ENCODE peak calls at places on chromosomes 11 and 22, in ten cellular contexts. One of them, this sample, is unnamed.

GRCh38 chr11:5679811-5680210 is 5.1 kb downstream of the TRIM5 start:
- DNase-seq in EH: peak; percentile 4
- DNase-seq in mucosa of gallbladder: no peak
- DNase-seq in memory B cell: no peak
- DNase-seq in cardiac muscle cell: no peak
- DNase-seq in heart right ventricle: no peak
- DNase-seq in A549: no peak
- DNase-seq in activated CD4-positive, alpha-beta T cell treated with anti-CD3 and anti-CD28 coated beads for 24 hours: no peak
- DNase-seq in NCI-H2081: no peak
- DNase-seq in astrocyte: peak; percentile 8
- DNase-seq in this sample: no peak

GRCh38 chr11:1548221-1549070 is 23.6 kb downstream of the DUSP8 start:
- DNase-seq in memory B cell: no peak
- DNase-seq in NCI-H2081: no peak
- DNase-seq in mucosa of gallbladder: peak; percentile 81
- DNase-seq in activated CD4-positive, alpha-beta T cell treated with anti-CD3 and anti-CD28 coated beads for 24 hours: no peak
- DNase-seq in heart right ventricle: peak; percentile 87
- DNase-seq in cardiac muscle cell: peak; percentile 55
- DNase-seq in A549: peak; percentile 87
- DNase-seq in astrocyte: peak; percentile 25
- DNase-seq in EH: peak; percentile 78
- DNase-seq in this sample: peak; percentile 35

GRCh38 chr11:122105009-122105828 is 10.8 kb downstream of the BLID start:
- DNase-seq in astrocyte: peak; percentile 59
- DNase-seq in A549: no peak
- DNase-seq in mucosa of gallbladder: no peak
- DNase-seq in EH: peak; percentile 38
- DNase-seq in NCI-H2081: peak; percentile 60
- DNase-seq in cardiac muscle cell: no peak
- DNase-seq in heart right ventricle: no peak
- DNase-seq in activated CD4-positive, alpha-beta T cell treated with anti-CD3 and anti-CD28 coated beads for 24 hours: no peak
- DNase-seq in memory B cell: no peak
- DNase-seq in this sample: no peak

GRCh38 chr11:34379081-34379480 is 21.3 kb upstream of the ABTB2 start:
- DNase-seq in heart right ventricle: no peak
- DNase-seq in A549: no peak
- DNase-seq in cardiac muscle cell: no peak
- DNase-seq in astrocyte: peak; percentile 61
- DNase-seq in mucosa of gallbladder: no peak
- DNase-seq in EH: peak; percentile 61
- DNase-seq in NCI-H2081: no peak
- DNase-seq in memory B cell: no peak
- DNase-seq in activated CD4-positive, alpha-beta T cell treated with anti-CD3 and anti-CD28 coated beads for 24 hours: no peak
- DNase-seq in this sample: no peak

GRCh38 chr11:1928038-1928890 is 8.8 kb downstream of the TNNT3 start:
- DNase-seq in astrocyte: no peak
- DNase-seq in A549: no peak
- DNase-seq in mucosa of gallbladder: no peak
- DNase-seq in memory B cell: no peak
- DNase-seq in NCI-H2081: no peak
- DNase-seq in cardiac muscle cell: no peak
- DNase-seq in activated CD4-positive, alpha-beta T cell treated with anti-CD3 and anti-CD28 coated beads for 24 hours: no peak
- DNase-seq in heart right ventricle: no peak
- DNase-seq in EH: no peak
- DNase-seq in this sample: no peak

GRCh38 chr22:46230262-46230901 is 19.7 kb downstream of the CDPF1 start:
- DNase-seq in A549: no peak
- DNase-seq in memory B cell: no peak
- DNase-seq in heart right ventricle: no peak
- DNase-seq in activated CD4-positive, alpha-beta T cell treated with anti-CD3 and anti-CD28 coated beads for 24 hours: no peak
- DNase-seq in cardiac muscle cell: no peak
- DNase-seq in mucosa of gallbladder: no peak
- DNase-seq in NCI-H2081: no peak
- DNase-seq in astrocyte: no peak
- DNase-seq in EH: no peak
- DNase-seq in this sample: no peak

GRCh38 chr11:68383976-68384501 is 71.6 kb downstream of the LRP5 start:
- DNase-seq in activated CD4-positive, alpha-beta T cell treated with anti-CD3 and anti-CD28 coated beads for 24 hours: peak; percentile 53
- DNase-seq in mucosa of gallbladder: peak; percentile 61
- DNase-seq in NCI-H2081: peak; percentile 24
- DNase-seq in A549: peak; percentile 62
- DNase-seq in astrocyte: no peak
- DNase-seq in heart right ventricle: peak; percentile 75
- DNase-seq in memory B cell: peak; percentile 80
- DNase-seq in cardiac muscle cell: peak; percentile 62
- DNase-seq in EH: peak; percentile 56
- DNase-seq in this sample: peak; percentile 29

GRCh38 chr22:37095113-37095512 is 14.4 kb downstream of the TMPRSS6 start:
- DNase-seq in A549: no peak
- DNase-seq in EH: no peak
- DNase-seq in NCI-H2081: no peak
- DNase-seq in heart right ventricle: no peak
- DNase-seq in memory B cell: no peak
- DNase-seq in mucosa of gallbladder: no peak
- DNase-seq in astrocyte: no peak
- DNase-seq in activated CD4-positive, alpha-beta T cell treated with anti-CD3 and anti-CD28 coated beads for 24 hours: peak; percentile 62
- DNase-seq in cardiac muscle cell: no peak
- DNase-seq in this sample: no peak

GRCh38 chr11:66142370-66143263 is 72.5 kb downstream of the PACS1 start:
- DNase-seq in cardiac muscle cell: peak; percentile 3
- DNase-seq in EH: peak; percentile 77
- DNase-seq in mucosa of gallbladder: no peak
- DNase-seq in astrocyte: peak; percentile 72
- DNase-seq in heart right ventricle: no peak
- DNase-seq in NCI-H2081: no peak
- DNase-seq in memory B cell: no peak
- DNase-seq in activated CD4-positive, alpha-beta T cell treated with anti-CD3 and anti-CD28 coated beads for 24 hours: no peak
- DNase-seq in A549: peak; percentile 70
- DNase-seq in this sample: peak; percentile 25

This sample was measured in SW 1271.